ENCODE peak calls at places on chromosomes 6 and 20, in seven cellular contexts. S, W, G, I, V, F and Y are unnamed samples.

GRCh38 chr6:28693751-28694443 is 168.2 kb downstream of the GPX5 start:
- DNase-seq in V (no peak), F (no peak), I (no peak), W (no peak), S (no peak), G (no peak), Y (no peak)

GRCh38 chr20:51142448-51142847 is 119.5 kb upstream of the KCNG1 start:
- DNase-seq in W (no peak), I (no peak), F (no peak), G (no peak), V (peak; percentile 5), S (no peak), Y (no peak)

GRCh38 chr20:36121981-36122930 is 32.3 kb upstream of the EPB41L1 start:
- DNase-seq in S (no peak), W (no peak), I (no peak), G (no peak), V (peak; percentile 84), F (peak; percentile 84), Y (peak; percentile 92)

GRCh38 chr6:45495404-45496084 is 117.8 kb upstream of the SUPT3H start:
- DNase-seq in G (no peak), W (peak; percentile 91), S (no peak), I (no peak), V (no peak), F (no peak), Y (no peak)

GRCh38 chr6:170208651-170209353 is 82.1 kb downstream of the DLL1 start:
- DNase-seq in S (peak; percentile 51), F (no peak), W (no peak), G (no peak), I (peak; percentile 12), V (peak; percentile 39), Y (no peak)

GRCh38 chr6:135576055-135576454 is 78.5 kb upstream of the AHI1 start:
- DNase-seq in S (no peak), G (peak; percentile 80), I (no peak), F (no peak), V (no peak), W (no peak), Y (no peak)

GRCh38 chr20:64106435-64106961 is 867 bp downstream of the NPBWR2 start:
- DNase-seq in V (peak; percentile 42), F (no peak), S (peak; percentile 73), I (no peak), G (no peak), W (no peak), Y (peak; percentile 2)

GRCh38 chr20:46000571-46001145 is 8.1 kb upstream of the MMP9 start:
- DNase-seq in F (no peak), W (no peak), S (no peak), I (no peak), G (no peak), V (no peak), Y (no peak)

GRCh38 chr6:83431545-83432165 is 804 bp upstream of the ME1 start:
- DNase-seq in I (no peak), F (peak; percentile 30), G (no peak), W (no peak), V (peak; percentile 87), S (no peak), Y (peak; percentile 85)

GRCh38 chr6:150546457-150546856 is 53.2 kb upstream of the PLEKHG1 start:
- DNase-seq in V (no peak), F (no peak), W (no peak), I (no peak), G (no peak), S (no peak), Y (no peak)

GRCh38 chr20:61941721-61942405 is 123.8 kb downstream of the TAF4 start:
- DNase-seq in W (no peak), F (no peak), G (no peak), S (peak; percentile 53), V (no peak), I (peak; percentile 14), Y (no peak)

GRCh38 chr6:134508862-134509498 is 191.1 kb upstream of the SGK1 start:
- DNase-seq in S (no peak), V (no peak), I (no peak), F (no peak), W (no peak), G (no peak), Y (no peak)

GRCh38 chr20:926646-927045 is 10.5 kb upstream of the ANGPT4 start:
- DNase-seq in F (no peak), W (no peak), V (no peak), G (no peak), I (no peak), S (no peak), Y (no peak)

GRCh38 chr20:13638162-13638495 is 603 bp downstream of the TASP1 start:
- DNase-seq in W (no peak), V (no peak), I (no peak), S (no peak), G (peak; percentile 16), F (no peak), Y (peak; percentile 11)

GRCh38 chr6:143734641-143735063 is 56.9 kb downstream of the PHACTR2 start:
- DNase-seq in G (no peak), I (no peak), S (no peak), W (no peak), F (no peak), V (no peak), Y (no peak)

GRCh38 chr6:154534531-154534930 is 24.0 kb upstream of the CNKSR3 start:
- DNase-seq in F (no peak), W (no peak), I (no peak), V (no peak), S (no peak), G (no peak), Y (no peak)

GRCh38 chr20:49928411-49929141 is 7.6 kb upstream of the RNF114 start:
- DNase-seq in S (peak; percentile 90), G (peak; percentile 89), I (peak; percentile 81), F (peak; percentile 86), V (peak; percentile 92), W (peak; percentile 92), Y (peak; percentile 88)

GRCh38 chr20:58231678-58232077 is 3.2 kb upstream of the ANKRD60 start:
- DNase-seq in G (peak; percentile 22), V (no peak), W (no peak), S (no peak), F (no peak), I (no peak), Y (no peak)

GRCh38 chr6:142271476-142271875 is 30.3 kb upstream of the ADGRG6 start:
- DNase-seq in G (no peak), V (no peak), I (no peak), W (no peak), F (no peak), S (no peak), Y (no peak)

GRCh38 chr6:56490994-56491393 is 151.7 kb downstream of the DST start:
- DNase-seq in S (no peak), G (peak; percentile 44), F (no peak), I (no peak), V (no peak), W (no peak), Y (no peak)

GRCh38 chr6:113529191-113529590 is 328.0 kb upstream of the MARCKS start:
- DNase-seq in W (no peak), I (no peak), V (no peak), F (no peak), G (peak; percentile 60), S (no peak), Y (no peak)

GRCh38 chr6:110250058-110250457 is 69.8 kb downstream of the CDC40 start:
- DNase-seq in F (no peak), G (no peak), V (no peak), W (no peak), I (no peak), S (no peak), Y (no peak)

GRCh38 chr20:51661609-51662178 is 106.5 kb downstream of the ATP9A start:
- DNase-seq in V (no peak), W (no peak), S (no peak), I (no peak), G (peak; percentile 79), F (no peak), Y (no peak)

GRCh38 chr6:149271348-149272340 is 45.9 kb upstream of the TAB2 start:
- DNase-seq in S (peak; percentile 84), V (peak; percentile 83), G (no peak), F (no peak), I (no peak), W (peak; percentile 97), Y (peak; percentile 28)

GRCh38 chr6:134642217-134642616 is 307.7 kb downstream of the ALDH8A1 start:
- DNase-seq in I (no peak), F (no peak), W (no peak), S (no peak), V (peak; percentile 48), G (peak; percentile 78), Y (no peak)

GRCh38 chr6:84514089-84514971 is 250.1 kb downstream of the TBX18 start:
- DNase-seq in I (no peak), V (no peak), F (no peak), W (no peak), G (no peak), S (no peak), Y (no peak)

GRCh38 chr6:157023958-157024357 is 246.8 kb downstream of the ARID1B start:
- DNase-seq in G (peak; percentile 83), F (no peak), V (no peak), I (no peak), S (no peak), W (peak; percentile 23), Y (no peak)

GRCh38 chr6:154403803-154404202 is 47.2 kb upstream of the IPCEF1 start:
- DNase-seq in F (no peak), I (peak; percentile 32), S (no peak), G (peak; percentile 82), W (no peak), V (no peak), Y (peak; percentile 19)

GRCh38 chr20:46199198-46199597 is 81.1 kb downstream of the CD40 start:
- DNase-seq in I (no peak), G (no peak), W (no peak), V (no peak), F (no peak), S (no peak), Y (no peak)

GRCh38 chr20:13687827-13688226 is 49.1 kb upstream of the TASP1 start:
- DNase-seq in V (no peak), F (no peak), W (no peak), I (no peak), G (no peak), S (no peak), Y (no peak)

GRCh38 chr6:24494726-24495515 is at the start of gene ALDH5A1:
- DNase-seq in F (peak; percentile 63), V (peak; percentile 90), G (peak; percentile 38), W (peak; percentile 90), S (peak; percentile 95), I (peak; percentile 78), Y (peak; percentile 77)
- TF ChIP-seq POLR2A in F (peak; percentile 21), V (no peak), G (no peak), W (peak; percentile 37), S (no peak), I (no peak), Y (no peak)

GRCh38 chr6:111844376-111844775 is 28.9 kb downstream of the FYN start:
- DNase-seq in G (no peak), V (no peak), I (no peak), S (no peak), F (no peak), W (peak; percentile 11), Y (no peak)
- H3K4me3 ChIP-seq in G (no peak overlapping the region), V (no peak overlapping the region), I (no peak overlapping the region), S (peak overlapping the region; percentile 13), F (no peak overlapping the region), W (no peak overlapping the region), Y (no peak overlapping the region)

GRCh38 chr6:44002591-44003344 is 124.5 kb downstream of the MRPL14 start:
- DNase-seq in S (peak; percentile 65), I (peak; percentile 33), F (peak; percentile 59), G (peak; percentile 54), V (peak; percentile 76), W (peak; percentile 77), Y (peak; percentile 70)
- TF ChIP-seq POLR2A in S (no peak), I (no peak), F (peak; percentile 55), G (no peak), V (no peak), W (no peak), Y (no peak)

GRCh38 chr6:166331503-166332133 is 10.7 kb downstream of the SFT2D1 start:
- DNase-seq in F (no peak), S (no peak), V (no peak), I (no peak), W (no peak), G (no peak), Y (no peak)
- H3K4me3 ChIP-seq in F (no peak overlapping the region), S (no peak overlapping the region), V (no peak overlapping the region), I (no peak overlapping the region), W (no peak overlapping the region), G (no peak overlapping the region), Y (no peak overlapping the region)